ENCODE peak calls at places on chromosomes 2 and 18, in seven cellular contexts. E, W, K, J, Q, V and C are unnamed samples.

GRCh38 chr18:25326231-25327042 is 25.5 kb downstream of the ZNF521 start:
- DNase-seq in E (no peak), W (no peak), K (no peak), J (no peak), Q (no peak), V (no peak), C (no peak)

GRCh38 chr2:177328056-177328455 is 63.5 kb upstream of the NFE2L2 start:
- DNase-seq in E (no peak), W (no peak), K (no peak), J (peak; percentile 50), Q (no peak), V (no peak), C (no peak)

GRCh38 chr18:76801567-76802505 is 20.5 kb upstream of the ZNF236 start:
- DNase-seq in E (no peak), W (no peak), K (peak; percentile 32), J (no peak), Q (peak; percentile 32), V (peak; percentile 70), C (peak; percentile 59)

GRCh38 chr2:165746501-165746900 is 47.5 kb downstream of the GALNT3 start:
- DNase-seq in E (no peak), W (no peak), K (no peak), J (peak; percentile 14), Q (no peak), V (no peak), C (no peak)

GRCh38 chr2:205273627-205274026 is 408.7 kb upstream of the NRP2 start:
- DNase-seq in E (no peak), W (no peak), K (no peak), J (no peak), Q (no peak), V (no peak), C (no peak)

GRCh38 chr2:140893685-140894084 is 1237.1 kb downstream of the LRP1B start:
- DNase-seq in E (peak; percentile 42), W (no peak), K (no peak), J (peak; percentile 63), Q (no peak), V (no peak), C (no peak)

GRCh38 chr2:29082804-29083495 is 8.6 kb upstream of the PCARE start:
- DNase-seq in E (no peak), W (no peak), K (no peak), J (no peak), Q (no peak), V (no peak), C (no peak)

GRCh38 chr2:147884796-147885195 is 40.0 kb downstream of the ACVR2A start:
- DNase-seq in E (no peak), W (no peak), K (no peak), J (no peak), Q (no peak), V (no peak), C (no peak)

GRCh38 chr2:54586062-54586982 is 130.2 kb downstream of the SPTBN1 start:
- DNase-seq in E (no peak), W (no peak), K (no peak), J (peak; percentile 93), Q (no peak), V (no peak), C (no peak)

GRCh38 chr2:143226714-143227541 is 97.7 kb downstream of the ARHGAP15 start:
- DNase-seq in E (no peak), W (no peak), K (no peak), J (no peak), Q (no peak), V (no peak), C (no peak)

GRCh38 chr2:73250872-73251846 is 17.1 kb downstream of the CCT7 start:
- DNase-seq in E (no peak), W (no peak), K (peak; percentile 74), J (no peak), Q (no peak), V (no peak), C (no peak)

GRCh38 chr2:219662566-219662965 is 35.1 kb downstream of the SLC4A3 start:
- DNase-seq in E (no peak), W (no peak), K (no peak), J (peak; percentile 30), Q (no peak), V (no peak), C (no peak)

GRCh38 chr2:63053889-63054725 is 3.5 kb downstream of the OTX1 start:
- DNase-seq in E (no peak), W (peak; percentile 80), K (no peak), J (no peak), Q (peak; percentile 3), V (peak; percentile 78), C (no peak)

GRCh38 chr2:234204480-234204879 is 154.0 kb downstream of the SPP2 start:
- DNase-seq in E (no peak), W (no peak), K (no peak), J (peak; percentile 32), Q (no peak), V (no peak), C (no peak)

GRCh38 chr2:10304458-10305253 is 2.0 kb downstream of the HPCAL1 start:
- DNase-seq in E (no peak), W (no peak), K (no peak), J (no peak), Q (no peak), V (peak; percentile 49), C (no peak)

DNA sequence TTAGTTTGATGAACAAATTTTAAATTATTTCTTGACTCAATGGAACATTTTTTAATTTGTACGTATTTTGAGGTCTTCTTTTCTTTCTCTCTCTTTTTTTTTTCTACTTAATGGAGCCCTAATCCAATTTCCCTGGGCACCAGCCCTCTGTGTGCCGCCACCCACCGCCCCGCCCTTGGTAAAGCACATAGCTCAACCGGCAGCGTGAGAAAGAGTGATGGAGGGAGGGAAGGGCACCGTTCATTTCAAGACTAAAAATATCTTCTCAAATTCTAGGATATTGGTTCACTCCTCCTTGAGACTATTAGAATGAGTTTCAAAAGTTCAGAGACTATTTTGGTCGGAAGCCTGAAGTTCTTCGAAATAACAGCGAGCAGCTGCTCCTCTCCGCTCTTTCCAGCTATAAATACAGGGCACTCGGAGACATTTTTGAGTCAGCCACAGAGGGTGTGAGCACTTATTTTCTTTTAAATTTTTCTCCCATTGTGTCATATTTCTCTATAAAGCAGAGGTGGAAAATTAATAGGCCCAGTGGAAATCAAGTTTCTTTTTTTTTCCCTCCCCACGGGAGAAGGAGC is 731.7 kb upstream of the ID2 start:
- DNase-seq in E (no peak), W (no peak), K (no peak), J (peak; percentile 14), Q (no peak), V (no peak), C (no peak)
- H3K4me1 ChIP-seq in E (no peaks in the 10 kb centered on the region), W (no peaks in the 10 kb centered on the region), K (no peaks in the 10 kb centered on the region), J (no peaks in the 10 kb centered on the region), Q (no peaks in the 10 kb centered on the region), V (peaks cover 6% of the 10 kb centered on the region), C (no peaks in the 10 kb centered on the region)

DNA sequence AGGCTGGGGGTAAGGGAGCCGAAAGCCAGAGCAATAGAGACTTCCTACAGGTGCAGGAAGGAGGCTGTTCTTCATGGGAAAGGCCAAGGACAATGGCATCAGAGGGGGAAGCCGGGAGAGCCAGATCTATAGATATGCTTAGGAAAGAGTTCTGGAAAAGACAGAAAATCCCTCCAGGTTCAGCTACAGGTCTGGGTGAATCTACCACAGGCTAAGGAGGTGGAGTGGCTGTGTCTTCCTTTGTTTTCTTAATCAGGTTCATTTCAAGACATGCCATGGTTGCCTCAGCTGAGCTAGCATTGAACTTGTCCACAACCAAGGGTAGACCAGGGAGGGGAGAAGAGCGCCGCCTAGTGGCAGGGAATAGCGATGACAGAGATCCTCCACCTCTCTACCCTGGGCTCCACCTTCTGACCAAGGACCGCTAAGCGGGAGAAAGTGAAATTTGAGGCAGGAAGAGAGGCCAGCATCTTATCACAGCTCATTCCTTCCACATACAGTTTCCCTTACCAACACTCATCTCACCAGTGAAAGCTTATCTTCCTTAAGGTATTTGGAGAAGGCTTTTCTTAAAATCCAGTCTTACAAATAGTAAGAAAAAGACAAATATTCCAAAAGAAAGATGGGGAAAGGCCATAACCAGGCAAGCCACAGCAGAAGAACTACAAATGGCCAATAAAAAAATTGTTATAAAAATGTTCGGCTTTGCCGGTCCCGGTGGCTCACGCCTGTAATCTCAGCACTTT is 74.2 kb downstream of the VIT start:
- DNase-seq in E (peak; percentile 27), W (peak; percentile 62), K (no peak), J (no peak), Q (no peak), V (peak; percentile 64), C (no peak)
- H3K27ac ChIP-seq in E (no peak overlapping the region), W (no peak overlapping the region), K (no peak overlapping the region), J (no peak overlapping the region), Q (no peak overlapping the region), V (no peak overlapping the region), C (no peak overlapping the region)

GRCh38 chr2:160334028-160334729 is 134.1 kb upstream of the ITGB6 start:
- DNase-seq in E (no peak), W (no peak), K (no peak), J (peak; percentile 62), Q (no peak), V (no peak), C (no peak)

GRCh38 chr2:160333324-160334027 is 133.4 kb upstream of the ITGB6 start:
- DNase-seq in E (no peak), W (no peak), K (no peak), J (no peak), Q (no peak), V (no peak), C (no peak)

GRCh38 chr2:160329196-160329595 is 129.1 kb upstream of the ITGB6 start:
- DNase-seq in E (no peak), W (no peak), K (no peak), J (no peak), Q (no peak), V (no peak), C (no peak)

GRCh38 chr2:160331258-160332025 is 131.4 kb upstream of the ITGB6 start:
- DNase-seq in E (no peak), W (no peak), K (no peak), J (no peak), Q (no peak), V (no peak), C (peak; percentile 49)

DNA sequence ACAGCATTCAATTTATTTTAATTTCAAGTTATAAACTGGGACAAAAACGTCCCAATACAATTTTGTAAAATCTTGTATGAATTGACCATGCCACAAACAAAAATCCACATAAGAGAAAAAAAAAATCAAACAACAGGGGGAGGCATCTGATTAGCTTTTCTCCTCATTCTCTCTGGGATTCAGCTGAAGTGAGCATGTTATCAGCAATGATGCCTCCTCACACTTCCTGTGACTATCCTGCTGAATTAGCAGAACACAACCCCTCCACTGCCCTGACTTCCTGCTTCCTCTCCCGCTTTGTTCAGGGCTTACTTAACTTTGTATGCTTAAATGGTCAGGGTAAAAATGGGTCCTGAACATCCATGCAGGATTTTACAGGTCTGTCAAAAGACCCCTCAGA is 132.2 kb upstream of the ITGB6 start:
- DNase-seq in E (no peak), W (no peak), K (no peak), J (peak; percentile 24), Q (no peak), V (no peak), C (no peak)
- TF ChIP-seq CTCF in E (no peak), W (no peak), K (no peak), J (no peak), Q (no peak), V (no peak), C (no peak)

DNA sequence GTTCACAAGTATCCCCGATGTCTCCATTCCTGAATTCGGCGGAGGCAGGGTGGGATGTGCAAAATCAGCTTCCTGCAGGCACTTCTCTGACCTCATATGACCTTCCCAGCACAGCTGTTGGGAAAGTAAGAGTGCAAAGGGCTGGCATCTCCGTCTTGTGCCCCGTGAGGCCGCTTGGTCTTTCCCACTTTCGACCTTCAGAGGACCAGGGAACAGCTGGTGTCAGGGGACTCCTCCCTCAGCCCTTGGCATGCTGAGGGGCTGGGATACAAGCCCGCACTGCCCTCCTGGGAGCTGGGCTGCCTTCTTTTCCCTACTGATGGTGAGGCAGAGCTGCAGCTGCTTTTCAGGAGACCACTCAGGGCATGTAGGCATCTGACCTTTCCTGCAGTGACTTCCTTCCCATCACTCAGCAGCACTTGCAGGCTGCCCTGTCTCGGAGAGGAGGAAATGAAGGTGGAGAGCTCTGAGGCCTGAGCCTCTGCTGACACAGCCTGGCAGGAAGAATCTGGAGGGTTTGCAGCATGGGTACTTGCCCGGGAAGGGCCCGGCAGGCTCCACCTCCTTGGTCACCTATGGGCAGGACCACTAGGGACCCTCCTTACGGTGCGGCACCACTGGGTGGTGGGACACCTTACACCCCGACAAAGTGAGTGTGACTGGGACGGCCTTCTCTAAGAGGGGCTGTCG is 277.2 kb upstream of the HS6ST1 start:
- DNase-seq in E (no peak), W (no peak), K (no peak), J (no peak), Q (no peak), V (no peak), C (no peak)
- H3K4me1 ChIP-seq in E (no peaks in the 10 kb centered on the region), W (no peaks in the 10 kb centered on the region), K (no peaks in the 10 kb centered on the region), J (no peaks in the 10 kb centered on the region), Q (no peaks in the 10 kb centered on the region), V (peaks cover 9% of the 10 kb centered on the region), C (peaks cover 38% of the 10 kb centered on the region)